ENCODE peak calls at places on chromosomes 4 and X, in five cellular contexts. S is amniotic stem cell; Z is stimulated activated CD4-positive, alpha-beta T cell treated with anti-CD3 and anti-CD28 coated beads, Interleukin-2, amount 100 ng/mL, for 24 hours; W is substantia nigra; C is GM18507. E is an unnamed sample.

GRCh38 chr4:6761540-6762243 is 20.8 kb upstream of the KIAA0232 start:
- DNase-seq in Z (no peak), C (no peak), W (peak; percentile 61), S (no peak), E (peak; percentile 58)

GRCh38 chr4:94634266-94634665 is 123.5 kb upstream of the BMPR1B start:
- DNase-seq in Z (no peak), S (no peak), W (no peak), C (no peak), E (peak; percentile 83)

GRCh38 chr4:138898282-138898681 is 117.3 kb upstream of the NOCT start:
- DNase-seq in S (peak; percentile 8), W (no peak), Z (no peak), C (no peak), E (peak; percentile 65)

GRCh38 chr4:1417522-1418390 is 11.5 kb upstream of the NKX1-1 start:
- DNase-seq in Z (no peak), C (no peak), W (no peak), S (no peak), E (no peak)

GRCh38 chr4:38529189-38530115 is 134.5 kb upstream of the KLF3 start:
- DNase-seq in Z (peak; percentile 53), C (peak; percentile 35), S (no peak), W (no peak), E (no peak)

GRCh38 chr4:171759274-171759673 is 53.9 kb upstream of the GALNTL6 start:
- DNase-seq in W (no peak), C (no peak), S (no peak), Z (no peak), E (no peak)

GRCh38 chr4:22500831-22501714 is 14.8 kb downstream of the ADGRA3 start:
- DNase-seq in Z (peak; percentile 30), W (no peak), S (no peak), C (no peak), E (peak; percentile 53)

GRCh38 chrX:17725176-17725575 is 12.1 kb upstream of the SCML1 start:
- DNase-seq in W (no peak), C (no peak), S (no peak), Z (no peak), E (no peak)

GRCh38 chr4:95956094-95956493 is 116.2 kb downstream of the PDHA2 start:
- DNase-seq in W (no peak), S (no peak), Z (no peak), C (no peak), E (no peak)

GRCh38 chrX:133929836-133930464 is 55.4 kb downstream of the GPC3 start:
- DNase-seq in Z (no peak), C (no peak), S (no peak), W (no peak), E (no peak)

GRCh38 chrX:34338046-34338445 is 205.9 kb upstream of the FAM47A start:
- DNase-seq in C (no peak), W (no peak), S (no peak), Z (no peak), E (no peak)

GRCh38 chr4:76526585-76526990 is 91.6 kb downstream of the SHROOM3 start:
- DNase-seq in W (no peak), C (no peak), S (no peak), Z (no peak), E (peak; percentile 31)

GRCh38 chr4:8252301-8253173 is 17.0 kb upstream of the HTRA3 start:
- DNase-seq in Z (no peak), C (no peak), S (no peak), W (no peak), E (no peak)

GRCh38 chr4:148935179-148935578 is 493.0 kb upstream of the NR3C2 start:
- DNase-seq in W (no peak), Z (no peak), C (no peak), S (no peak), E (no peak)

GRCh38 chr4:53011176-53011575 is 149.1 kb downstream of the RASL11B start:
- DNase-seq in C (no peak), S (no peak), Z (no peak), W (no peak), E (no peak)

GRCh38 chr4:86506591-86506990 is 87.5 kb upstream of the PTPN13 start:
- DNase-seq in Z (no peak), C (no peak), S (no peak), W (no peak), E (no peak)

GRCh38 chr4:26952891-26953290 is 92.2 kb downstream of the STIM2 start:
- DNase-seq in Z (no peak), S (no peak), W (no peak), C (no peak), E (no peak)

GRCh38 chr4:147286846-147287587 is 193.9 kb upstream of the EDNRA start:
- DNase-seq in Z (no peak), W (no peak), C (no peak), S (no peak), E (no peak)

GRCh38 chr4:152128356-152128755 is 367.5 kb upstream of the GATB start:
- DNase-seq in W (no peak), S (no peak), C (no peak), Z (no peak), E (no peak)

GRCh38 chr4:69601065-69601464 is 38.4 kb downstream of the UGT2A2 start:
- DNase-seq in W (no peak), S (no peak), C (no peak), Z (no peak), E (no peak)

GRCh38 chrX:129754266-129755024 is 15.7 kb downstream of the XPNPEP2 start:
- DNase-seq in S (no peak), W (no peak), Z (no peak), C (no peak), E (no peak)

GRCh38 chr4:76856183-76856969 is 41.6 kb downstream of the SOWAHB start:
- DNase-seq in Z (no peak), C (no peak), S (peak; percentile 2), W (no peak), E (peak; percentile 76)

GRCh38 chr4:126956192-126956897 is 676.4 kb upstream of the INTU start:
- DNase-seq in Z (no peak), S (no peak), W (no peak), C (no peak), E (no peak)

E was measured in EH.